ENCODE peak calls at places on chromosomes 1 and 21, in four cellular contexts. T is endothelial cell of umbilical vein, X is keratinocyte, G is IMR-90. Y is an unnamed sample. For H3K9me1, the result is how much of the 10 kb centered on the place peaks cover.

GRCh38 chr1:165434264-165434663 is 10.7 kb downstream of the RXRG start:
- DNase-seq in G (no peak), X (no peak), T (no peak), Y (no peak)

GRCh38 chr1:53982034-53982761 is 35.8 kb downstream of the LDLRAD1 start:
- DNase-seq in T (peak), G (peak), X (no peak), Y (peak)

GRCh38 chr21:37338671-37339526 is 27.7 kb upstream of the DYRK1A start:
- DNase-seq in T (peak), X (peak), G (peak), Y (peak)

GRCh38 chr1:181783208-181783607 is 278.3 kb downstream of the ZNF648 start:
- DNase-seq in G (no peak), T (no peak), X (no peak), Y (no peak)

GRCh38 chr1:87140831-87141540 is 187.7 kb upstream of the LMO4 start:
- DNase-seq in X (no peak), G (peak), T (no peak), Y (no peak)

GRCh38 chr1:117014209-117014608 is 12.6 kb downstream of the CD101 start:
- DNase-seq in G (no peak), T (no peak), X (no peak), Y (no peak)

GRCh38 chr1:34781071-34781843 is at the start of gene GJB3:
- DNase-seq in T (no peak), X (no peak), G (no peak), Y (no peak)

GRCh38 chr1:7538033-7538432 is 233.1 kb upstream of the VAMP3 start:
- DNase-seq in T (peak), G (peak), X (no peak), Y (no peak)

GRCh38 chr1:110173466-110174117 is 23.3 kb downstream of the SLC6A17 start:
- DNase-seq in G (peak), X (no peak), T (no peak), Y (no peak)

GRCh38 chr1:229812148-229812547 is 186.1 kb downstream of the URB2 start:
- DNase-seq in T (no peak), G (no peak), X (no peak), Y (no peak)

GRCh38 chr21:39885119-39885848 is 18.0 kb downstream of the PCP4 start:
- DNase-seq in X (no peak), T (no peak), G (no peak), Y (no peak)

GRCh38 chr1:33346921-33347649 is 26.2 kb upstream of the A3GALT2 start:
- DNase-seq in X (peak), G (peak), T (peak), Y (no peak)

GRCh38 chr1:197137322-197137721 is 9.1 kb downstream of the ASPM start:
- DNase-seq in X (no peak), G (no peak), T (no peak), Y (no peak)
- H3K9me1 ChIP-seq in X (under half), G (under half), T (under half), Y (under half)

GRCh38 chr1:197101920-197102319 is 34.9 kb upstream of the F13B start:
- DNase-seq in X (no peak), T (no peak), G (no peak), Y (no peak)

GRCh38 chr1:197099444-197099843 is 32.4 kb upstream of the F13B start:
- DNase-seq in T (no peak), G (no peak), X (no peak), Y (no peak)

GRCh38 chr1:197100677-197101076 is 33.6 kb upstream of the F13B start:
- DNase-seq in T (no peak), X (no peak), G (no peak), Y (no peak)

GRCh38 chr1:197106869-197107268 is 39.6 kb downstream of the ASPM start:
- DNase-seq in G (no peak), T (no peak), X (no peak), Y (no peak)

DNA sequence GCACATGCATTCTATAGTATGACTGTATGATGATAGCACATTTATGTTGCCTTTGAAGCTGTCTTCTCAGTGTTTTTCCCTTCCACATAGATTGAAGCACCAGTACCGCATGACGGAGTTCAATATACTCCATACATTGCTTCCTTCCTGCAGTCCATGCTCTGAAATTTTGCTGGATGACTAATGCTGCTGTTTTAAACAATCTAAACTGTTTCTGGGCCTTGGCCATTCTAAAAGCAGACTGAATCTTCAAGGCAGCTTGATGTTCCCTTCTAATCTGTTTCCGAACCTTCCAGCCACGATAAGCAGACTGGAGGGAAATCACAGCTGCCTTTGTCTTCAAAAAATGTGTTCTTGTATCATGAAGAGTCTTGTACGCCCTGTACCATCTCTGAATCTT is 36.2 kb upstream of the F13B start:
- DNase-seq in G (peak), X (no peak), T (peak), Y (no peak)
- H3K9me1 ChIP-seq in G (under half), X (under half), T (under half), Y (under half)

GRCh38 chr1:169452921-169453320 is 25.6 kb upstream of the CCDC181 start:
- DNase-seq in T (no peak), X (no peak), G (no peak), Y (no peak)
- H3K9me1 ChIP-seq in T (under half), X (under half), G (under half), Y (under half)

DNA sequence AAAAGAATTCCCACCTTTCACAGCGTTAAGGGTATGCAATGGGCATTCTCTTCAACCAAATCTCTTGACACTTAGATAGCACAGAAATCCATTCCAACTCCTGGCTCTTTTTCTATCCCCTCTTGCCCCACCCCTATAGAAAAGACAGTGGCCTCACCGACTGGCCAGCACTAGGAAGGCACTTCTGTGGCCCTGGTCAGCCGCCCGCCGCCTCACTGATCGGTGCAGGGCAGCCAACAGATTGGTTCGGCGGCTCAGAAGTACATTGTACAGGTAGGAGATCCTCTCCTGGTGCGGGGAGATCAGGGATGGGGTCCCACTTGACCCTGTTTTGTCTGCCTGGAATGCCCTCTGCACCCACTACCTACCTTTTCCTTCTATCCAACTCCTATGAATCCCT is 9.3 kb downstream of the DCST2 start:
- DNase-seq in G (no peak), T (no peak), X (no peak), Y (no peak)
- H3K9me1 ChIP-seq in G (under half), T (under half), X (under half), Y (under half)

GRCh38 chr1:205017766-205018165 is 25.2 kb upstream of the CNTN2 start:
- DNase-seq in X (no peak), G (no peak), T (no peak), Y (no peak)
- H3K9me1 ChIP-seq in X (under half), G (under half), T (under half), Y (under half)

GRCh38 chr1:189538271-189538670 is 939.4 kb downstream of the BRINP3 start:
- DNase-seq in T (no peak), X (no peak), G (no peak), Y (no peak)
- H3K9me1 ChIP-seq in T (under half), X (under half), G (under half), Y (under half)

GRCh38 chr1:244049969-244050834 is 881 bp upstream of the ZBTB18 start:
- DNase-seq in X (no peak), G (no peak), T (no peak), Y (no peak)

GRCh38 chr1:244049142-244049968 is 1.7 kb upstream of the ZBTB18 start:
- DNase-seq in G (no peak), X (no peak), T (peak), Y (peak)

GRCh38 chr1:244052728-244053312 is 1.7 kb downstream of the ZBTB18 start:
- DNase-seq in G (no peak), X (no peak), T (no peak), Y (no peak)

GRCh38 chr1:244052011-244052727 is 1.1 kb downstream of the ZBTB18 start:
- DNase-seq in T (peak), X (no peak), G (peak), Y (no peak)

DNA sequence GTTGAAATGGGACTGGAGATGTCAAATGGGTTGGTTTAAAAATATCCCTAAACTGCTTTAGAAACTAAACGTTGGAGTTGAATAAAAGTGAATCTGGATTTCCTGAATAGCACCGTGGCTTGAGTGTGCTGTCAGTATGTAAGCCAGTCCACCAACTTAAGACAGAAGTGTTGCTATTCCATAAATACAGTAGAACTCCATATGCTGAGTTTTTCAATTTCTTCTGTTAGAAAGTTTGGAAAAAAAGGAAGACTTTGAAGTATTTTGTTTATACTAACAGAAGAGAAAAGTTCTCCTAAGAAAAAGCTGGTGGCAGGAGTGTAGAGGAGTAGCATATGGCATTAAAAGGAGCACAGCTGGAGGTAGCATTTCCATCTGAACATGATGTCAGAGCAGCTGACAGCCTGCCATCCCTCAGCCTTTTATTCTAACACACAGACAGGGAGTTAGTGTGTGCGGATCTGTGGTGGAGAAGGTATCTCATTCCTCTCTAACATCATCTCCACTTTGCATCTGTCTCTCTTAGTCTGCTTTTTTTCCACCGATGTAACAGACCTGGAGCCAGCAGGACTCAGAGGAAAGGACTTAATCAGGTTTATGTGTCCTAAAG is at the start of gene ZBTB18:
- DNase-seq in T (peak), G (peak), X (no peak), Y (no peak)
- H3K9me1 ChIP-seq in T (under half), G (under half), X (under half), Y (under half)

Y was measured in K562.